ENCODE peak calls at places on chromosomes 7 and 10, in six cellular contexts. S is NCI-H1105, F is AG09309, U is smooth muscle cell of the brain vasculature, Q is HT-29, J is hippocampal formation. P is an unnamed sample.

GRCh38 chr10:21526184-21526951 is 886 bp upstream of the SKIDA1 start:
- DNase-seq in J (peak), Q (peak), S (peak), U (peak), F (no peak), P (no peak)

GRCh38 chr7:56081626-56082340 is 11.0 kb downstream of the PHKG1 start:
- DNase-seq in U (no peak), S (no peak), J (no peak), F (no peak), Q (no peak), P (no peak)

GRCh38 chr7:116122972-116123595 is 87.3 kb upstream of the TES start:
- DNase-seq in U (peak), J (peak), Q (peak), S (peak), F (peak), P (no peak)

GRCh38 chr7:77838929-77839491 is 40.4 kb downstream of the PHTF2 start:
- DNase-seq in F (no peak), S (no peak), Q (no peak), J (no peak), U (no peak), P (no peak)

GRCh38 chr7:134298902-134299683 is 17.6 kb downstream of the SLC35B4 start:
- DNase-seq in U (peak), S (peak), Q (no peak), F (no peak), J (peak), P (peak)

GRCh38 chr10:101080933-101081546 is 19.3 kb downstream of the KAZALD1 start:
- DNase-seq in S (no peak), Q (no peak), F (no peak), U (no peak), J (no peak), P (no peak)

GRCh38 chr7:127995157-127995865 is 35.9 kb downstream of the LRRC4 start:
- DNase-seq in J (no peak), U (no peak), S (no peak), Q (no peak), F (peak), P (no peak)

GRCh38 chr10:68301790-68302502 is 29.9 kb upstream of the HNRNPH3 start:
- DNase-seq in F (peak), S (no peak), Q (peak), U (peak), J (peak), P (no peak)

GRCh38 chr10:125711110-125711750 is 8.3 kb upstream of the EDRF1 start:
- DNase-seq in Q (no peak), F (no peak), U (no peak), J (no peak), S (no peak), P (no peak)

GRCh38 chr10:79047875-79048638 is 20.7 kb upstream of the ZMIZ1 start:
- DNase-seq in F (no peak), J (no peak), U (no peak), Q (no peak), S (no peak), P (no peak)

GRCh38 chr10:81874878-81875679 is at the start of gene NRG3:
- DNase-seq in S (no peak), J (no peak), U (no peak), F (no peak), Q (no peak), P (no peak)

GRCh38 chr7:36286241-36286640 is 103.4 kb upstream of the ANLN start:
- DNase-seq in F (no peak), U (no peak), Q (no peak), J (no peak), S (no peak), P (no peak)

GRCh38 chr7:99504281-99504602 is 220 bp upstream of the ZKSCAN5 start:
- DNase-seq in F (no peak), Q (no peak), S (peak), J (no peak), U (no peak), P (no peak)

GRCh38 chr7:69860486-69860885 is 262.2 kb downstream of the AUTS2 start:
- DNase-seq in Q (no peak), J (no peak), F (no peak), U (no peak), S (no peak), P (no peak)